ENCODE peak calls at places on chromosomes 1 and 21, in six cellular contexts. B, E, K, D, A and M are unnamed samples.

GRCh38 chr1:85626818-85627217 is 46.3 kb downstream of the CCN1 start:
- DNase-seq in B (no peak), K (no peak), A (no peak), D (no peak), E (no peak), M (no peak)

GRCh38 chr1:27099904-27100796 is 54.8 kb downstream of the SLC9A1 start:
- DNase-seq in B (no peak), A (no peak), K (peak; percentile 54), D (peak; percentile 85), E (no peak), M (no peak)

GRCh38 chr1:21560916-21561638 is 51.9 kb downstream of the ALPL start:
- DNase-seq in K (no peak), A (no peak), E (no peak), D (no peak), B (no peak), M (no peak)

GRCh38 chr21:46416551-46416950 is 42.1 kb upstream of the DIP2A start:
- DNase-seq in D (no peak), A (no peak), E (no peak), K (no peak), B (no peak), M (no peak)

GRCh38 chr1:45134468-45134873 is 71.9 kb downstream of the ZSWIM5 start:
- DNase-seq in B (no peak), K (no peak), D (no peak), A (no peak), E (no peak), M (no peak)

GRCh38 chr1:3373700-3374405 is 80.6 kb upstream of the ARHGEF16 start:
- DNase-seq in D (no peak), A (no peak), B (no peak), E (no peak), K (no peak), M (no peak)

GRCh38 chr1:81467433-81467832 is 333.3 kb upstream of the ADGRL2 start:
- DNase-seq in A (no peak), K (no peak), B (no peak), E (no peak), D (no peak), M (no peak)

GRCh38 chr21:45548711-45549491 is 6.7 kb upstream of the SLC19A1 start:
- DNase-seq in E (no peak), B (no peak), A (no peak), K (no peak), D (no peak), M (no peak)

GRCh38 chr21:32335601-32336575 is 37.2 kb downstream of the MRAP start:
- DNase-seq in E (no peak), D (peak; percentile 38), B (no peak), K (no peak), A (no peak), M (no peak)

GRCh38 chr1:94909486-94909885 is 17.4 kb downstream of the CNN3 start:
- DNase-seq in B (no peak), K (no peak), D (no peak), E (peak; percentile 42), A (no peak), M (no peak)

GRCh38 chr1:31327381-31327780 is 30.5 kb downstream of the ZCCHC17 start:
- DNase-seq in E (no peak), B (no peak), K (peak; percentile 18), A (no peak), D (peak; percentile 57), M (no peak)

GRCh38 chr1:31818204-31818603 is 2.4 kb upstream of the SPOCD1 start:
- DNase-seq in A (no peak), E (no peak), B (no peak), D (no peak), K (no peak), M (no peak)

GRCh38 chr21:41802185-41802584 is 35.3 kb upstream of the RIPK4 start:
- DNase-seq in D (no peak), B (no peak), A (no peak), E (no peak), K (no peak), M (no peak)